ENCODE peak calls at places on chromosomes 1 and 21, in nine cellular contexts. A, G, B, D, W, N, U, Y and X are unnamed samples. For H3K27me3 and H3K4me1, the result is how much of the 10 kb centered on the place peaks cover.

GRCh38 chr1:194717941-194718340 is 1531.5 kb upstream of the B3GALT2 start:
- DNase-seq in A (no peak), G (no peak), B (no peak), D (no peak), W (no peak), N (no peak), U (no peak), Y (no peak), X (no peak)

GRCh38 chr1:6181347-6181770 is 1.2 kb upstream of the CHD5 start:
- DNase-seq in A (no peak), G (no peak), B (no peak), D (no peak), W (peak), N (no peak), U (peak), Y (no peak), X (no peak)

GRCh38 chr1:172883844-172884243 is 166.9 kb downstream of the TNFSF18 start:
- DNase-seq in A (no peak), G (no peak), B (no peak), D (no peak), W (no peak), N (no peak), U (no peak), Y (no peak), X (no peak)

GRCh38 chr1:71641903-71642302 is 561.1 kb upstream of the ZRANB2 start:
- DNase-seq in A (no peak), G (no peak), B (no peak), D (no peak), W (no peak), N (no peak), U (no peak), Y (no peak), X (no peak)

GRCh38 chr1:210464519-210465039 is 135.9 kb downstream of the HHAT start:
- DNase-seq in A (no peak), G (no peak), B (no peak), D (no peak), W (no peak), N (no peak), U (peak), Y (peak), X (no peak)

GRCh38 chr21:37166733-37167132 is 93.7 kb downstream of the TTC3 start:
- DNase-seq in A (no peak), G (no peak), B (no peak), D (no peak), W (no peak), N (no peak), U (no peak), Y (no peak), X (no peak)

GRCh38 chr1:39001516-39002389 is 10.7 kb downstream of the AKIRIN1 start:
- DNase-seq in A (no peak), G (no peak), B (no peak), D (no peak), W (no peak), N (no peak), U (no peak), Y (no peak), X (no peak)

GRCh38 chr21:28790335-28790734 is 202.3 kb downstream of the LTN1 start:
- DNase-seq in A (no peak), G (no peak), B (no peak), D (no peak), W (no peak), N (no peak), U (no peak), Y (no peak), X (no peak)

GRCh38 chr1:19825298-19825697 is 10.2 kb upstream of the RNF186 start:
- DNase-seq in A (no peak), G (no peak), B (peak), D (peak), W (no peak), N (no peak), U (no peak), Y (no peak), X (no peak)

GRCh38 chr1:214657299-214657698 is 54.3 kb downstream of the CENPF start:
- DNase-seq in A (no peak), G (no peak), B (no peak), D (no peak), W (no peak), N (no peak), U (no peak), Y (no peak), X (no peak)

GRCh38 chr1:18299441-18300338 is 181.0 kb upstream of the KLHDC7A start:
- DNase-seq in A (peak), G (no peak), B (peak), D (no peak), W (no peak), N (no peak), U (peak), Y (no peak), X (no peak)

GRCh38 chr1:152667625-152668024 is 4.4 kb downstream of the LCE2D start:
- DNase-seq in A (no peak), G (no peak), B (no peak), D (no peak), W (no peak), N (no peak), U (no peak), Y (no peak), X (no peak)

GRCh38 chr1:221509575-221510360 is 232.1 kb downstream of the DUSP10 start:
- DNase-seq in A (no peak), G (no peak), B (no peak), D (no peak), W (no peak), N (no peak), U (no peak), Y (no peak), X (no peak)

GRCh38 chr1:8822383-8823294 is 5.2 kb upstream of the RERE start:
- DNase-seq in A (peak), G (no peak), B (no peak), D (no peak), W (no peak), N (no peak), U (no peak), Y (peak), X (no peak)

GRCh38 chr1:216587715-216588114 is 135.5 kb downstream of the ESRRG start:
- DNase-seq in A (no peak), G (no peak), B (no peak), D (no peak), W (no peak), N (no peak), U (no peak), Y (no peak), X (no peak)

GRCh38 chr1:67888707-67889106 is 55.4 kb upstream of the GNG12 start:
- DNase-seq in A (no peak), G (no peak), B (no peak), D (no peak), W (no peak), N (no peak), U (no peak), Y (no peak), X (no peak)

GRCh38 chr1:182617734-182618288 is 13.6 kb upstream of the RGS16 start:
- DNase-seq in A (no peak), G (no peak), B (no peak), D (no peak), W (no peak), N (no peak), U (no peak), Y (no peak), X (no peak)

GRCh38 chr1:151047591-151047924 is at the start of gene C1orf56:
- DNase-seq in A (peak), G (peak), B (peak), D (peak), W (peak), N (peak), U (peak), Y (peak), X (no peak)

GRCh38 chr1:50332941-50333594 is 90.2 kb downstream of the DMRTA2 start:
- DNase-seq in A (peak), G (no peak), B (peak), D (peak), W (peak), N (peak), U (peak), Y (peak), X (no peak)

GRCh38 chr1:151828931-151829330 is 2.7 kb downstream of the RORC start:
- DNase-seq in A (peak), G (peak), B (no peak), D (peak), W (no peak), N (no peak), U (peak), Y (no peak), X (no peak)

GRCh38 chr1:19165501-19165900 is 44.6 kb downstream of the UBR4 start:
- DNase-seq in A (no peak), G (no peak), B (no peak), D (no peak), W (no peak), N (peak), U (no peak), Y (no peak), X (no peak)

GRCh38 chr1:178323067-178323466 is 173.7 kb downstream of the CLEC20A start:
- DNase-seq in A (no peak), G (no peak), B (no peak), D (no peak), W (no peak), N (no peak), U (no peak), Y (no peak), X (no peak)

GRCh38 chr1:43558346-43558841 is 27.7 kb downstream of the PTPRF start:
- DNase-seq in A (no peak), G (no peak), B (no peak), D (no peak), W (peak), N (peak), U (no peak), Y (peak), X (no peak)

GRCh38 chr1:234148816-234149215 is 224.4 kb upstream of the COA6 start:
- DNase-seq in A (no peak), G (no peak), B (no peak), D (no peak), W (no peak), N (no peak), U (no peak), Y (no peak), X (no peak)

GRCh38 chr1:24100945-24101737 is 10.8 kb downstream of the MYOM3 start:
- DNase-seq in A (no peak), G (no peak), B (no peak), D (no peak), W (no peak), N (no peak), U (no peak), Y (no peak), X (no peak)

GRCh38 chr1:57195436-57195941 is 228.4 kb downstream of the DAB1 start:
- DNase-seq in A (no peak), G (no peak), B (no peak), D (no peak), W (no peak), N (no peak), U (no peak), Y (no peak), X (no peak)

GRCh38 chr1:35539073-35539823 is 18.0 kb downstream of the KIAA0319L start:
- DNase-seq in A (no peak), G (no peak), B (no peak), D (no peak), W (no peak), N (no peak), U (no peak), Y (no peak), X (no peak)

GRCh38 chr1:76130992-76131391 is 56.4 kb downstream of the ST6GALNAC3 start:
- DNase-seq in A (no peak), G (no peak), B (no peak), D (no peak), W (no peak), N (no peak), U (no peak), Y (no peak), X (no peak)

GRCh38 chr21:31559368-31560119 is 99.9 kb upstream of the SOD1 start:
- DNase-seq in A (no peak), G (peak), B (peak), D (peak), W (peak), N (peak), U (peak), Y (peak), X (peak)
- TF ChIP-seq POLR2A in A (no peak), G (no peak), B (no peak), D (no peak), W (no peak), N (no peak), U (no peak), Y (no peak), X (no peak)

DNA sequence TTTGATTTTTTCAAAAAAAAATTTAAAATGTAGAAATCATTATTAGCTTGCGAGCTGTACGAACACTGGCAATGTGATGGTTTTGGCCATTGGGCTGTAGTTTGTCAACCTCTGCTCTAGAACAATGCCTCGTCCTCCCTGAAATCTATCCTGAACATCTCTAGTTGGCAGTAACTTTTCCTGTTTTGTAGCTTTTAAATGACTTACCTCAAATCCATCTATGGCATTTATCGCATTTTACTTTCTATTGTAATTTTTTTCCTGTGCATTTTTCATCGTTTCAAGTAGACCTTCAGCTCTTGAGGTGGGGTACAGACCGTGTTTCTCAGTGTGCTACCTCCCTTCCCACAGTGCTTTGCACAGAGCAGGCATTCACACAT is 30.4 kb upstream of the A3GALT2 start:
- DNase-seq in A (no peak), G (no peak), B (no peak), D (no peak), W (no peak), N (no peak), U (no peak), Y (no peak), X (no peak)
- H3K27me3 ChIP-seq in A (under half), G (under half), B (under half), D (under half), W (under half), N (under half), U (under half), Y (under half), X (under half)

DNA sequence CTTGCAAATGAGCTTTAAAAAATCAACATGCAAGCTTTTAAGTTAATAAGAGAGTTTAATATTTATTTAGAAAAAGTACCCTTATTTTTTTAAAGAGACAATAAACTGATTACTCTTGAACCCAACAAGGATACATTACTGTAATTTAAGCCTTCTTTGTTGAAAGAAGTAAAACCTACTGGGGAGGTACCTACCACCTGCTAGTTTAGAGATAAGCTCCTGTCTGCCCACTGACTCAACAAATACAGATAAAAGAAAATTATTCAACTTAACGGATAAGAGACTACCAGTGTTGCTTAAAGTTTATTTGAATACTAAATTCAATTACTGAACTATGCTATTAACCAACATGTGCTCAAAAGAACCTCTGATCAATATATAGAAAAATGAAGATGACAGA is 23.1 kb downstream of the USP24 start:
- DNase-seq in A (peak), G (no peak), B (no peak), D (no peak), W (no peak), N (no peak), U (no peak), Y (no peak), X (no peak)
- H3K4me1 ChIP-seq in A (half or more), G (under half), B (under half), D (under half), W (under half), N (under half), U (under half), Y (under half), X (under half)

DNA sequence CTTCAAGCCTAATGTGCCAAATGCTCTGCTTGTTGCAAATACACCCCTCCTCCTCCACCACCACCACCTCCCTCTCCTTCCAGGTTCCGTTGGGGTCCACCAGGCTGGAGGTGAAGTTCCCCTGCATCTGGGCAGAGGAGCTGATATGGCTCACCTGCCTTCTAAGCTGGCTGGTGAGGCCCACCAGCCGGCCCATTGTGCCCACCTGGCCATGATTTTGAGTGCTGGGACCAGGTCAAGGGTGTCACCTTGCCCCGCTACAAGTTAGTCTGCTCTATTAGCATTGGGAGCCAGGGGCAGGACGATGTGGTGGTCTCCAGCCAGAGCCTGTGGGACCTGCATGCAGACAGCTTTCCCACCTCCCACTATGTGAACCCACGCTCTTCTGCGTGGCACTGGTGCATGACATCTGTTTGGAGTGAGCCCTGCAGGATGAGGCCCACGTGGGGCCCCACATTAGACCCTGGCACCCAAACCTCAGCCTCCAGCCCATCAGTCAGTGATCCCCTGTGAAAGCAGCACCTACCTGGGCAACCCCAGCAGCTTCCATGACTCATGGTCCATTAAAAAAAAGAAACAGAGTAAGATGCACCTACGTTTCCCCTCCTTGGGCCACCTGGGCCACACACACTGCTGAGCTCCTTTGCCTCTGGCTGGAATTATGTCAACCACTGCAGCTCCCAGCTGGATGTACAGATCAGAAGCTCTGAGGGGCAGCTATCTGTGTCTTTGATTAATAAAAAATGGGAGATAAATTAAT is 15.6 kb upstream of the CDCP2 start:
- DNase-seq in A (no peak), G (no peak), B (no peak), D (no peak), W (no peak), N (no peak), U (no peak), Y (no peak), X (no peak)
- TF ChIP-seq POLR2A in A (no peak), G (no peak), B (no peak), D (no peak), W (no peak), N (no peak), U (no peak), Y (no peak), X (no peak)

GRCh38 chr21:36004441-36004840 is 55.9 kb downstream of the SETD4 start:
- DNase-seq in A (peak), G (no peak), B (no peak), D (no peak), W (no peak), N (no peak), U (no peak), Y (no peak), X (no peak)

GRCh38 chr21:36005018-36005417 is 55.3 kb downstream of the SETD4 start:
- DNase-seq in A (no peak), G (no peak), B (no peak), D (no peak), W (peak), N (peak), U (no peak), Y (peak), X (no peak)

GRCh38 chr21:36010801-36011200 is 49.5 kb downstream of the SETD4 start:
- DNase-seq in A (no peak), G (no peak), B (no peak), D (no peak), W (no peak), N (no peak), U (no peak), Y (no peak), X (no peak)

GRCh38 chr21:36008505-36008904 is 51.8 kb downstream of the SETD4 start:
- DNase-seq in A (no peak), G (no peak), B (no peak), D (no peak), W (no peak), N (no peak), U (no peak), Y (no peak), X (no peak)

GRCh38 chr21:36005879-36006400 is 54.4 kb downstream of the SETD4 start:
- DNase-seq in A (no peak), G (no peak), B (no peak), D (no peak), W (no peak), N (no peak), U (no peak), Y (no peak), X (no peak)
- H3K27me3 ChIP-seq in A (under half), G (under half), B (under half), D (under half), W (under half), N (under half), U (under half), Y (under half), X (under half)

DNA sequence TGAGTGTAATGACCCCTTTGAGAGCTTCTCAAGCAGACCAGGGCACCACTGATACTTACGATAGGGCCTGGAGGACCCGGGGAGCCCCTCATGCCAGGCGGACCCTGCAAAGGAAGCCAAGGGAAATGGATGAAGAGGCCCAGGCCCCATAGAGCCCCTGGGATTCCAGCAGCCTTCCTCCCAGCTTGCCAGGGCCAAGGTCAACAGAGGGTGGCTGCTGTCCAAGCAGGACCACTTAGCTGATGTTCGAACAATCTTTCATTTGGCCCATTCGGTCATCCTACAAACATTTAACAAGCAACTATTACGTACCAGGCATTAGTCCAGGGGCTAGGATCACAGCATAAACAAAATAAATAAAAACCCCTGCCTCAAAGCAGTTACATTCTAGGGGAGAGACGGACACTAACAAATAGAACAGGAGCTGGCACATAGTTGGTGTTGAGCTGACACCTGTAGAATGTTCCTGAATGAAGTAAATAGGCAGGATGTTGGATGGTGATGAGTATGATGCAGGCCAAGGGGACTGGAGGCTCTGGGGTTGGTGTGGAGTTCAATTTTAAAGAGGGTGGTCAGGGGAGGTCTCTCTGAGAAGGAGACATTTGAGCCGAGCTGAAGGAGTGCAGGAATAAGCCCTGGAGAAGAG is 27.0 kb upstream of the PEF1 start:
- DNase-seq in A (no peak), G (no peak), B (no peak), D (no peak), W (no peak), N (no peak), U (no peak), Y (no peak), X (no peak)
- H3K4me1 ChIP-seq in A (under half), G (under half), B (under half), D (under half), W (under half), N (half or more), U (under half), Y (under half), X (under half)